ENCODE peak calls at places on chromosomes 1 and 21, in four cellular contexts. C is HepG2, G is A549, H is K562. B is an unnamed sample.

GRCh38 chr1:9815150-9815549 is 8.6 kb downstream of the CLSTN1 start:
- DNase-seq in C (peak; percentile 64), G (no peak), H (no peak), B (no peak)

GRCh38 chr1:8097077-8097799 is 71.1 kb upstream of the ERRFI1 start:
- DNase-seq in C (peak; percentile 74), G (peak; percentile 94), H (no peak), B (no peak)

GRCh38 chr1:71492298-71493041 is 411.6 kb upstream of the ZRANB2 start:
- DNase-seq in C (no peak), G (no peak), H (no peak), B (no peak)

GRCh38 chr1:20430355-20431290 is 55.4 kb downstream of the CAMK2N1 start:
- DNase-seq in C (peak; percentile 24), G (peak; percentile 23), H (peak; percentile 71), B (peak; percentile 85)

GRCh38 chr1:172906778-172907592 is 143.8 kb downstream of the TNFSF18 start:
- DNase-seq in C (no peak), G (peak; percentile 68), H (peak; percentile 74), B (no peak)

GRCh38 chr21:18142639-18143038 is 102.0 kb upstream of the CHODL start:
- DNase-seq in C (no peak), G (no peak), H (no peak), B (no peak)

GRCh38 chr1:111596499-111596898 is 23.1 kb upstream of the RAP1A start:
- DNase-seq in C (no peak), G (no peak), H (no peak), B (no peak)

GRCh38 chr1:1939296-1940122 is 20.4 kb upstream of the TMEM52 start:
- DNase-seq in C (no peak), G (no peak), H (no peak), B (no peak)

GRCh38 chr21:38948981-38949380 is 143.3 kb downstream of the ETS2 start:
- DNase-seq in C (no peak), G (no peak), H (no peak), B (no peak)

GRCh38 chr1:41432481-41433280 is 51.8 kb downstream of the EDN2 start:
- DNase-seq in C (peak; percentile 68), G (peak; percentile 87), H (peak; percentile 90), B (peak; percentile 94)

GRCh38 chr1:201466492-201466891 is 2.5 kb downstream of the PHLDA3 start:
- DNase-seq in C (no peak), G (no peak), H (no peak), B (no peak)

GRCh38 chr1:33234588-33234990 is 21.7 kb upstream of the ZNF362 start:
- DNase-seq in C (peak; percentile 35), G (no peak), H (no peak), B (no peak)

GRCh38 chr1:108512239-108513071 is 47.4 kb upstream of the EEIG2 start:
- DNase-seq in C (no peak), G (peak; percentile 34), H (peak; percentile 68), B (no peak)

GRCh38 chr1:10168912-10169514 is 41.4 kb upstream of the KIF1B start:
- DNase-seq in C (no peak), G (no peak), H (no peak), B (no peak)

GRCh38 chr1:173112129-173112528 is 61.4 kb upstream of the TNFSF18 start:
- DNase-seq in C (no peak), G (no peak), H (no peak), B (no peak)

GRCh38 chr1:2611034-2611501 is 21.7 kb downstream of the MMEL1 start:
- DNase-seq in C (no peak), G (no peak), H (peak; percentile 75), B (peak; percentile 73)

GRCh38 chr21:35086357-35086756 is 37.3 kb upstream of the RUNX1 start:
- DNase-seq in C (no peak), G (no peak), H (no peak), B (no peak)

GRCh38 chr1:31529999-31530705 is 46.2 kb upstream of the TINAGL1 start:
- DNase-seq in C (no peak), G (no peak), H (no peak), B (no peak)

GRCh38 chr1:31539329-31539728 is 37.0 kb upstream of the TINAGL1 start:
- DNase-seq in C (no peak), G (no peak), H (no peak), B (no peak)

GRCh38 chr1:31531177-31532000 is 44.9 kb upstream of the TINAGL1 start:
- DNase-seq in C (no peak), G (no peak), H (no peak), B (no peak)

GRCh38 chr1:31532114-31532644 is 44.1 kb upstream of the TINAGL1 start:
- DNase-seq in C (no peak), G (no peak), H (no peak), B (no peak)

DNA sequence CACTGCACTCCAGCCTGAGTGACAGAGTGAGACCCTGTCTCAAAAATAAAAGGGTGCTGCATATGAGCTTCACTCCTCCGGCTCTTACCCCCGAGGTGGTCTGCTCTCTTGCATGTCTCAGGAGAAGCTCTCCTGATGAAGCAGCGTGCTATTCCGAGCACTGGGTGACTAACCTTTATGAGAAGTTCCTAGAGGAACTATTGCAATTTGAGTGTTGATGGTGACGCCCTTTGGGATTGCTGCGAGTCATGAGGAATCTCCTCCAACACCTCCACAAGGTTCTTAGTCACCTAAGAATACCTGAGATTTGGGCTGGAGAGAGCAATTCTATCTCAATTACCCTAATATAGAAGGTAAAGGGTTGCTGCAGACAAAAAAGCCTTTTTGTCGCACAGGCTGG is 40.8 kb upstream of the TINAGL1 start:
- DNase-seq in C (no peak), G (no peak), H (no peak), B (no peak)
- TF ChIP-seq HMGXB4 in C (no peak), G (no peak), H (no peak), B (no peak)

DNA sequence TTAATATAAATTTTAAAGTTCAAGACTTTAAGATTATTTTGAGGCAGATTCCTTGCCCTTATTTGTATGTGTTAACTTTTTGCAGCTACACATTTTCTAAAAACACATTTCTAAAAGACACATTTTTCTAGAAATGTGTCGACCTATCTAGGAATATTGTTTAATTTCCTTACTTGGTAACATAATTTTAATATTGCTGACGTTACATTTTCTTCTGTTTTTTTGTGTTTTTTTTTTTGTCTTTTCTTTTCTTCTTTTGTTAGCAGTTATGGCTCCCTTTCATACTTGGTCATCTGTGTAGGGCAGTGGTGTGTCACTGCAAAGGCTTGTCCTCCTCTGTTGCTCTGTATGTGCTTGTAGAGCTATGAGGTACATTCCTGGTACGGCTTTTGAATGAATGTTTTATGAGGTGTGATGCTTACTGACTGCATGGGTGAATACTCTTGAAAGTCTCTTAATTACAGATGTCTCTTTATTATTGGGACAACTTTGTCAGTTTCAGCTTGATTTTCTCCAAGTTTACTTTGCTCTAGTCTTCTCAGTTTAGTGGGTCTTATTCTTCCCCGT is 30.1 kb downstream of the LRRC8D start:
- DNase-seq in C (no peak), G (no peak), H (no peak), B (no peak)
- TF ChIP-seq HMGXB4 in C (no peak), G (no peak), H (no peak), B (no peak)

DNA sequence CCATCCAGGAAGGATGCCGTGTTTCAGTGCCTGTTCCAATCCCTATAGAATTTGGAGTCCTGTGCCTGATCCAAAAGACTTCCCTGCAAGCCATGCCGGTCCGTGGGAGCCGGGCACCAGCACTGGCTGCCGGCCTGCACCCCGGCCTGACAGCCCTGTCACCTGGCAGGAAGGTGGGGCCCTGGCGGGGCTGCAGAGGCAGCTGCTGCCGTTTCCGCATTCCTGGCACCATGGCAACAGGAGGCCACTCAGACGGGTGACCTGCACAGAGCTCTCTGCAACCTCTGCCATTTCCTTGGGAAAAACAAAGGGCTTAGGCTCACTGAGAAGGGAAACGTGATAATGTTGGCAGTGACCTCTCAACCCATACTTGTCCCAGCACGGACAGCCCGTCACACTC is 63.2 kb upstream of the TMEM51 start:
- DNase-seq in C (peak; percentile 64), G (no peak), H (no peak), B (peak; percentile 81)
- TF ChIP-seq HMGXB4 in C (no peak), G (no peak), H (no peak), B (no peak)

GRCh38 chr21:42973309-42973990 is 912 bp upstream of the PKNOX1 start:
- DNase-seq in C (no peak), G (no peak), H (peak; percentile 67), B (no peak)

GRCh38 chr21:42969193-42969600 is 5.2 kb upstream of the PKNOX1 start:
- DNase-seq in C (no peak), G (no peak), H (peak; percentile 54), B (no peak)

GRCh38 chr21:42973991-42974831 is at the start of gene PKNOX1:
- DNase-seq in C (peak; percentile 94), G (peak; percentile 98), H (peak; percentile 100), B (peak; percentile 100)

GRCh38 chr21:42971897-42972275 is 2.5 kb upstream of the PKNOX1 start:
- DNase-seq in C (peak; percentile 51), G (no peak), H (peak; percentile 69), B (peak; percentile 32)

GRCh38 chr21:42970946-42971653 is 3.3 kb upstream of the PKNOX1 start:
- DNase-seq in C (no peak), G (no peak), H (peak; percentile 37), B (no peak)
- TF ChIP-seq HMGXB4 in C (no peak), G (no peak), H (no peak), B (no peak)

GRCh38 chr1:94773931-94774422 is 46.2 kb upstream of the SLC44A3 start:
- DNase-seq in C (peak; percentile 20), G (peak; percentile 46), H (no peak), B (no peak)
- TF ChIP-seq HMGXB4 in C (no peak), G (no peak), H (no peak), B (no peak)

GRCh38 chr1:177392336-177392735 is 221.6 kb downstream of the BRINP2 start:
- DNase-seq in C (no peak), G (no peak), H (no peak), B (no peak)
- TF ChIP-seq HMGXB4 in C (no peak), G (no peak), H (no peak), B (no peak)

DNA sequence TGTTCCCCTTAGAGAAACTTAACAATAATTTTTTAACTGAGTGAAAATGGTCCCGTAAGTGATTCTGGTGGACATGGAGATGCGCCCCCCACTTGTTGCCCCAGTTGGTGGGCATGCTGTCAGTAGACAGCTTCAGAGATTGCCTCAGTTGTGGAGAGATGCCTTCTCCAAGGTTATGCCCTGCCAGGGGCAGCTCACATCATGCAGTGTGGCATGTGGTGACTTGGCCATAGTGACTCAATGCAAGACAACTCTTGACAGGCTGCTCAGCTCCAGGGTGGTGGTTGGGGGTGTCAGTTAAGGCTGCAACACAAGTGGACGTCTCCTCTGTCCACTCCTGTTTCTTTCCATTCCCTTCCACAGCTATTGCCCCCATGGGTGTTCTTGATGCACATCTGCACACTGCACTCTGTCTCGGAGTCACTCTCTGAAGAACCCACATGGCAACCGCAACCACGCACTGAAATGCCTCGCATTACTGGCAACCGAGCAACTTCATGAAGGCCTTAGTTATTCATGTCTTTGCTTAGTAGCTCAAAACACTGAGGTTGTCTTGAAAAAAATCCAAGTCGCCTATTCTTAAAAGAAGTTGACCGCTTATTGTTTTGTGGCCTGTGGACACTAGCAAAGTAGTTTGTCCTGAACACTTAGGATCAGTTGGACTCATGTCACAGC is 54.9 kb upstream of the USP1 start:
- DNase-seq in C (no peak), G (no peak), H (no peak), B (no peak)
- TF ChIP-seq HMGXB4 in C (no peak), G (no peak), H (no peak), B (no peak)

GRCh38 chr1:234997201-234998173 is 131.2 kb downstream of the TOMM20 start:
- DNase-seq in C (peak; percentile 94), G (peak; percentile 99), H (no peak), B (no peak)
- TF ChIP-seq HMGXB4 in C (no peak), G (no peak), H (no peak), B (no peak)